ENCODE peak calls at places on chromosomes 13 and 19, in five cellular contexts. J, U, B, X and H are unnamed samples.

GRCh38 chr13:99465454-99465853 is 35.8 kb upstream of the TM9SF2 start:
- DNase-seq in X (no peak), J (no peak), B (no peak), U (no peak), H (no peak)

GRCh38 chr13:35179494-35179893 is 237.4 kb downstream of the NBEA start:
- DNase-seq in X (no peak), U (no peak), J (no peak), B (no peak), H (no peak)

GRCh38 chr13:48533986-48534600 is 1.2 kb upstream of the RCBTB2 start:
- DNase-seq in J (no peak), B (no peak), X (no peak), U (no peak), H (no peak)

GRCh38 chr13:111852701-111853100 is 214.2 kb upstream of the SOX1 start:
- DNase-seq in X (no peak), J (no peak), B (no peak), U (no peak), H (no peak)

GRCh38 chr13:109271991-109272454 is 514.4 kb downstream of the IRS2 start:
- DNase-seq in X (no peak), B (no peak), J (no peak), U (no peak), H (no peak)

GRCh38 chr19:23116802-23117571 is at the start of gene ZNF730:
- DNase-seq in B (peak; percentile 85), X (no peak), J (peak; percentile 38), U (peak; percentile 13), H (no peak)

GRCh38 chr19:33297401-33298145 is 4.8 kb downstream of the CEBPA start:
- DNase-seq in B (peak; percentile 21), J (no peak), X (no peak), U (no peak), H (no peak)

GRCh38 chr19:32068805-32069204 is 276.6 kb upstream of the ZNF507 start:
- DNase-seq in U (no peak), X (no peak), J (no peak), B (no peak), H (no peak)

GRCh38 chr13:50592412-50593145 is 250.9 kb downstream of the DLEU7 start:
- DNase-seq in U (no peak), B (no peak), J (no peak), X (no peak), H (no peak)

GRCh38 chr19:38152461-38153379 is 71.3 kb downstream of the DPF1 start:
- DNase-seq in B (peak; percentile 78), U (no peak), X (no peak), J (peak; percentile 89), H (no peak)

GRCh38 chr19:16368385-16369305 is 44.0 kb downstream of the KLF2 start:
- DNase-seq in J (no peak), X (peak; percentile 18), U (no peak), B (no peak), H (no peak)

GRCh38 chr13:81395368-81395767 is 1054.4 kb upstream of the SPRY2 start:
- DNase-seq in J (peak; percentile 20), B (peak; percentile 67), U (no peak), X (no peak), H (peak; percentile 45)

GRCh38 chr13:41231786-41232185 is 31.6 kb downstream of the MTRF1 start:
- DNase-seq in X (peak; percentile 28), J (no peak), U (peak; percentile 24), B (no peak), H (no peak)

GRCh38 chr13:113982296-113982661 is 8.4 kb upstream of the C13orf46 start:
- DNase-seq in X (no peak), J (no peak), B (no peak), U (no peak), H (no peak)

GRCh38 chr19:32238076-32238475 is 107.3 kb upstream of the ZNF507 start:
- DNase-seq in J (no peak), B (no peak), U (no peak), X (no peak), H (no peak)

GRCh38 chr19:42143341-42144234 is 11.3 kb upstream of the POU2F2 start:
- DNase-seq in X (no peak), B (no peak), J (no peak), U (no peak), H (peak; percentile 41)

GRCh38 chr19:18750295-18750970 is 40.7 kb downstream of the COMP start:
- DNase-seq in U (no peak), X (no peak), J (no peak), B (no peak), H (no peak)

GRCh38 chr19:38656171-38656981 is 8.9 kb downstream of the ACTN4 start:
- DNase-seq in X (peak; percentile 95), U (no peak), B (no peak), J (no peak), H (no peak)

DNA sequence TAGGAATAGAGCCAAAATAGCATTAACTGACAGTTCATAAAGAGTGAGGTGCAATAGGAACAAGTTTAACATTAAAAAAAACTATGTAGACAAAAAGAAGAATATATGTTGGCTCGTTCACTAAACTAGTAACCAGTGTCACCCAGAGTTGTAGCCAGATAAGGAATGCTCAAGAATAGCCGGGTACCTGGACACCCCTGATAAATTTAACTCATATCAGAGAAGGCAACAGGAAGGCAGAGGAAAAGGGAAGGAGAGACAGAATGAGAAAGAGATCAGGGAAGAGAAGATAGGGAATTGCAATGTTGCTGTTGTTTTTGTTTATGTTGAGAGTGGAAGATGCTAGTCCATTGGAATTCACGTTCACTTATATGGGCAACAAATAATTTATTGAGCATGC is 31.6 kb upstream of the KATNAL1 start:
- DNase-seq in X (no peak), J (no peak), U (no peak), B (no peak), H (no peak)
- TF ChIP-seq FOXM1 in X (no peak), J (no peak), U (no peak), B (no peak), H (no peak)

GRCh38 chr19:53161123-53161522 is 2.3 kb upstream of the ZNF347 start:
- DNase-seq in U (no peak), J (peak; percentile 80), X (no peak), B (no peak), H (no peak)

GRCh38 chr19:53157601-53158000 is 1.3 kb downstream of the ZNF347 start:
- DNase-seq in X (no peak), U (no peak), J (no peak), B (peak; percentile 20), H (no peak)

GRCh38 chr19:53156888-53157287 is 2.0 kb downstream of the ZNF347 start:
- DNase-seq in X (no peak), J (no peak), B (no peak), U (no peak), H (no peak)

GRCh38 chr19:53160350-53160749 is 1.5 kb upstream of the ZNF347 start:
- DNase-seq in X (no peak), J (no peak), U (no peak), B (no peak), H (no peak)

DNA sequence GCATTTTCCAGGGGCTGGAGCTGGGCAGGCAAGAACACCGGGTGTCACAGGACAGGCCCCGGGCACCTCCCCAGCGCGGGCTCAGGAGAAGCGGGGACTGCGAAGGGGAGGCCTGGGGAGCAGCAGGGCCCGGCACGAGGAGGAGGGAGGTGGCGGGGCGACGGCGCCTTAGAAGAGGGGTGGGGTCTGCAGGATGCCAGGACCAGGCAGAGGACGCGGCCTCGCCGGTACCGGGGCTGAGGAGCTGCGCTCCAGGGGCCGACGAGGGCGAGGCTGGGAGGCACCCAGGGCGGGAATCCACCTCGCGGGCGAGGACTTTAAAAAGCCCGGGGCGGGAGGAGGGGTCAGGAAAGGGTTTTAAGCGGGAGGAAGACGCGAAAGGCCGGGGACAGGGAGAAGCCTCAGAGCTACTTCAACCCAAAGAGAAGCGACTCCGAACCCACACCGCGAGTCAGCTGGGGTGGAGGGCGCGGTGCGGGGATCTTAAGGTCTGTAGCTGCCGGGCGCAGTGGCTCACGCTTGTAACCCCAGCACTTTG is 665 bp downstream of the ZNF347 start:
- DNase-seq in U (no peak), J (peak; percentile 37), B (peak; percentile 58), X (no peak), H (no peak)
- TF ChIP-seq FOXM1 in U (no peak), J (no peak), B (no peak), X (no peak), H (no peak)

DNA sequence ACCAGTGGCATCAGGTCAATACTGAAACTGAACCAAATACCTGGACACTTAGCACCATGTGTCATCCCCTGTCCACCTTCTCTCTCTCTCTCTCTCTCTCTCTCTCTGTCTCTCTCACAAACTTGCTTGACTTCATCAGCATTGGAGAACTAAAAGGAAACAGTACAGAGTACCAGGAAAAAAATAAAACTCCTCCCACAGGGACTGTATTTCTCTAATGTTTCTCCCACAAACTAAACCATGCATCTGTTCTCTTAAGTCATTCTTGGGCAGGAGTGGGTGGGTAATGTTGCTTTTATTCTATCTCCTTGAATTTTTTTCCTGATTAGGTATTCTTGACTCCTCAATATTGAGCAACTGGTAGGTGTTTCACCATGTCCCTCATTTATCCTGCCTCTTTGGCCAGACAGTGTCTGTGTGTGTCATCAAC is 112.9 kb upstream of the CACNA1A start:
- DNase-seq in J (no peak), X (no peak), B (no peak), U (no peak), H (no peak)
- TF ChIP-seq FOXM1 in J (no peak), X (no peak), B (no peak), U (no peak), H (no peak)

DNA sequence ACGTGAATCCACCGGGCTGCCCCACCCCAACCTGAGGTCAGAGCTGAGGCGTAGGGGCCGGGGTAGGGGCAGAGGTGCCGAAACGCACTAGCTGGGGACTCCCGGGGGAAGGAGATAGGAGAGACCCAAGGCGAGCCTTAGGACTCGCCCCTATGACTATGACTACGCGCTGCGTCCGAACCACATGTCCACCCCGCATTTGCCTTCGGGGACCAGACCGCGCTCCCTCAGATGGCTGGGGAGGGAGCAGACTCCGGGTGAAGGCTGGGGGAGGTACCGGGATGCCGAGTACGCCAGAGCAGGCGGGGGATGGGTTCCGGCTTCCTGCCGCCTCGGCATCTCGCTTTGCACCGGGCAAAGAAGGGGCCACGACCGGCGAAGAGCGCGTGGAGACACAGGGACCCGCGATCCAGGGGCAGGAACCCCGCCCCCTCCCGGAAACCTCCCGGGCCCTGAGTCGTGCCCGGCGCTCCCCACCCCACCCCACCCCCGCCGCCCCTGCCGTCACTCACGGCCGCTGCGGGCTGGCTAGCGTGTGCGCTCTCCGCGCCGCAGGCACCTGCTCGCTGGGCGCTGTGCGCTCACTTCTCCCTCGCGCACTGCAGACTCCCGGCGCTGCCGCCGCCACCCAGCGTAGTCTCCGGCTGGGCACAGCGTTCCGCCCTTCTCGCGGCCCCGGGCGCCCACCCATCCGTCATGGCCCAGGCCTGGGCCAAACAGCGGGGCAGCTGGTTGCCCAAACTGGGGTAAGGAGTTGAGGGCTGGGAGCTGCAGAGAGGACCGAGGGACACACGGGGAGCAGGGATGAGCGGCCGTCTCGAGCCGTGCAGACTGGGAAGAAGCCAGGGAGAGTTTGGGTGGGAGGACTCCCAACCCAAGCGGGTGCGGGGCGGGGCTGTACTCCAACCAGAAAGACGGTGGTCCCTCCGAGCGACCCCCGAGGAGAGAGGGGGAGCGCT is 603 bp upstream of the VSTM2B start:
- DNase-seq in J (no peak), X (no peak), B (no peak), U (no peak), H (no peak)
- TF ChIP-seq FOXM1 in J (no peak), X (no peak), B (no peak), U (no peak), H (no peak)